ENCODE peak calls at places on chromosomes 4 and X, in five cellular contexts. One of them, this sample, is unnamed.
A peak's percentile ranks its signal among the peaks of the same experiment; 100 is the strongest.

GRCh38 chr4:65943076-65943475 is 272.8 kb upstream of the EPHA5 start:
- DNase-seq in stomach: no peak
- DNase-seq in GM23248: peak; percentile 1
- DNase-seq in CD8-positive, alpha-beta T cell: no peak
- DNase-seq in mesendoderm: peak; percentile 94
- DNase-seq in this sample: no peak

GRCh38 chr4:163554870-163555465 is 60.5 kb downstream of the TMA16 start:
- DNase-seq in stomach: no peak
- DNase-seq in GM23248: peak; percentile 54
- DNase-seq in CD8-positive, alpha-beta T cell: no peak
- DNase-seq in mesendoderm: no peak
- DNase-seq in this sample: no peak

GRCh38 chrX:155873203-155873602 is 7.9 kb upstream of the VAMP7 start:
- DNase-seq in stomach: no peak
- DNase-seq in GM23248: no peak
- DNase-seq in CD8-positive, alpha-beta T cell: no peak
- DNase-seq in mesendoderm: no peak
- DNase-seq in this sample: no peak

GRCh38 chrX:27598312-27598711 is 8.2 kb downstream of the DCAF8L2 start:
- DNase-seq in stomach: peak; percentile 31
- DNase-seq in GM23248: no peak
- DNase-seq in CD8-positive, alpha-beta T cell: no peak
- DNase-seq in mesendoderm: peak; percentile 84
- DNase-seq in this sample: no peak

GRCh38 chr4:176882201-176882600 is 89.5 kb upstream of the VEGFC start:
- DNase-seq in stomach: no peak
- DNase-seq in GM23248: no peak
- DNase-seq in CD8-positive, alpha-beta T cell: no peak
- DNase-seq in mesendoderm: no peak
- DNase-seq in this sample: no peak

GRCh38 chrX:120797201-120797938 is 78.3 kb downstream of the CT47B1 start:
- DNase-seq in stomach: no peak
- DNase-seq in GM23248: no peak
- DNase-seq in CD8-positive, alpha-beta T cell: no peak
- DNase-seq in mesendoderm: no peak
- DNase-seq in this sample: peak; percentile 49

GRCh38 chr4:39066371-39066770 is 4.3 kb downstream of the KLHL5 start:
- DNase-seq in stomach: no peak
- DNase-seq in GM23248: no peak
- DNase-seq in CD8-positive, alpha-beta T cell: no peak
- DNase-seq in mesendoderm: no peak
- DNase-seq in this sample: no peak

GRCh38 chrX:48945517-48946348 is 11.7 kb downstream of the OTUD5 start:
- DNase-seq in stomach: peak; percentile 58
- DNase-seq in GM23248: peak; percentile 68
- DNase-seq in CD8-positive, alpha-beta T cell: no peak
- DNase-seq in mesendoderm: peak; percentile 56
- DNase-seq in this sample: peak; percentile 29

GRCh38 chrX:150364347-150365050 is 1.4 kb downstream of the MAMLD1 start:
- DNase-seq in stomach: no peak
- DNase-seq in GM23248: peak; percentile 54
- DNase-seq in CD8-positive, alpha-beta T cell: no peak
- DNase-seq in mesendoderm: peak; percentile 14
- DNase-seq in this sample: peak; percentile 9

GRCh38 chrX:15475021-15475420 is 18.1 kb downstream of the PIR start:
- DNase-seq in stomach: no peak
- DNase-seq in GM23248: peak; percentile 59
- DNase-seq in CD8-positive, alpha-beta T cell: no peak
- DNase-seq in mesendoderm: no peak
- DNase-seq in this sample: no peak

GRCh38 chr4:16226816-16227461 is 668 bp upstream of the TAPT1 start:
- DNase-seq in stomach: peak; percentile 56
- DNase-seq in GM23248: peak; percentile 66
- DNase-seq in CD8-positive, alpha-beta T cell: peak; percentile 19
- DNase-seq in mesendoderm: peak; percentile 67
- DNase-seq in this sample: peak; percentile 42

DNA sequence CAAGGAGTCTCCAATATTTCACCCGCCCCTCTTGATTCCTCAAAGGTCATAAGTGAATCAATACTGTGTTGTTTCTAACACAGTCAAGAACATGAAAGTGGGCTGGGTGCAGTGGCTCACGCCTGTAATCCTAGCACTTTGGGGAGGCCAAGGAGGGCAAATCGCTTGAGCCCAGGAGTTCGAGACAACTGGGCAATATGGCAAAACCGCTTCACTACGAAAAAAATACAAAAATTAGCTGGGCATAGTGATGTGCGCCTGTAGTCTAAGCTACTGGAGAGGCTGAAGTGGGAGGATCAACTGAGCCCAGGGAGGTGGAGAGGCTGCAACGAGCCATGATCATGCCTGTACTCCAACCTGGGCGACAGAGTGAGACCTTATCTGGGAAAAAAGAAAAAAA is 3.4 kb downstream of the ACSL1 start:
- DNase-seq in stomach: no peak
- DNase-seq in GM23248: no peak
- DNase-seq in CD8-positive, alpha-beta T cell: no peak
- DNase-seq in mesendoderm: no peak
- DNase-seq in this sample: no peak
- H3K4me3 ChIP-seq in stomach: no peak overlapping the region
- H3K4me3 ChIP-seq in GM23248: no peak overlapping the region
- H3K4me3 ChIP-seq in CD8-positive, alpha-beta T cell: no peak overlapping the region
- H3K4me3 ChIP-seq in mesendoderm: no peak overlapping the region
- H3K4me3 ChIP-seq in this sample: no peak overlapping the region

GRCh38 chr4:105751718-105752299 is 43.2 kb downstream of the GSTCD start:
- DNase-seq in stomach: no peak
- DNase-seq in GM23248: no peak
- DNase-seq in CD8-positive, alpha-beta T cell: no peak
- DNase-seq in mesendoderm: no peak
- DNase-seq in this sample: no peak
- H3K27ac ChIP-seq in stomach: no peak overlapping the region
- H3K27ac ChIP-seq in GM23248: no peak overlapping the region
- H3K27ac ChIP-seq in CD8-positive, alpha-beta T cell: no peak overlapping the region
- H3K27ac ChIP-seq in mesendoderm: no peak overlapping the region
- H3K27ac ChIP-seq in this sample: no peak overlapping the region

DNA sequence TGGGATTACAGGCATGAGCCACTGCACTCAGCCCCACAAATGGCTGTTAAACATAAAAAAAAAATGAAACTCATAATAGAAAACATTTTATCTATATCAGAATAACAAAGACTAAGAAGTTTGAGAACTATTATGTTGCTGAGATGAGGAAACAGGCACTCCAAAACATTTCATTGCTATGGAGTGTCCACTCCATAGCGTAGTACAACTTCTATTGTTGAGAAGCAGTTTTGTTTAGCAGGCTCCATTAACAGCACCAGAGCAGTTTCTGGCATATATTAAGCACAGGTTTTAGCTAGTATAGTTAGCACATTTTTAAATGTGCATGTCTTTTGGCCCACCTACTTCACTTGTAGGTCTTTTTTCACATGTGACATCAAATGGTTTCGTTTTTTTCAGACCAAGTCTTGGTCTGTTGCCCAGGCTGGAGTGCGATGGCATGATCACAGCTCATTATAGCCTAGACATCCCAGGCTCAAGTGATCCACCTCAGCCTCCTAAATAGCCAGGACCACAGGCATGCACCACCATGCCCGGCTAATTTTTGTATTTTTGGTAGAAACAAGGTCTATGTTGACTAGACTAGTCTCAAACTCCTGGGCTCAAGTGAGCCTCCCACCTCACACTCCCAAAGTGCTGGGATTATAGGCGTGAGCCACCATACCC is 5.8 kb downstream of the HMGB2 start:
- DNase-seq in stomach: no peak
- DNase-seq in GM23248: no peak
- DNase-seq in CD8-positive, alpha-beta T cell: no peak
- DNase-seq in mesendoderm: no peak
- DNase-seq in this sample: no peak
- H3K36me3 ChIP-seq in stomach: peaks cover 4% of the 10 kb centered on the region
- H3K36me3 ChIP-seq in GM23248: peaks cover 30% of the 10 kb centered on the region
- H3K36me3 ChIP-seq in CD8-positive, alpha-beta T cell: no peaks in the 10 kb centered on the region
- H3K36me3 ChIP-seq in mesendoderm: peaks cover 5% of the 10 kb centered on the region
- H3K36me3 ChIP-seq in this sample: peaks cover 5% of the 10 kb centered on the region

GRCh38 chr4:2799971-2800690 is 7.2 kb downstream of the SH3BP2 start:
- DNase-seq in stomach: no peak
- DNase-seq in GM23248: peak; percentile 39
- DNase-seq in CD8-positive, alpha-beta T cell: no peak
- DNase-seq in mesendoderm: no peak
- DNase-seq in this sample: no peak
- H3K4me3 ChIP-seq in stomach: peak overlapping the region; percentile 19
- H3K4me3 ChIP-seq in GM23248: no peak overlapping the region
- H3K4me3 ChIP-seq in CD8-positive, alpha-beta T cell: peak overlapping the region; percentile 34
- H3K4me3 ChIP-seq in mesendoderm: no peak overlapping the region
- H3K4me3 ChIP-seq in this sample: no peak overlapping the region

GRCh38 chr4:147985376-147985775 is 253.5 kb downstream of the ARHGAP10 start:
- DNase-seq in stomach: no peak
- DNase-seq in GM23248: no peak
- DNase-seq in CD8-positive, alpha-beta T cell: no peak
- DNase-seq in mesendoderm: no peak
- DNase-seq in this sample: no peak
- H3K27ac ChIP-seq in stomach: no peak overlapping the region
- H3K27ac ChIP-seq in GM23248: no peak overlapping the region
- H3K27ac ChIP-seq in CD8-positive, alpha-beta T cell: no peak overlapping the region
- H3K27ac ChIP-seq in mesendoderm: no peak overlapping the region
- H3K27ac ChIP-seq in this sample: no peak overlapping the region

GRCh38 chr4:140463182-140463581 is 34.9 kb downstream of the MGAT4D start:
- DNase-seq in stomach: no peak
- DNase-seq in GM23248: no peak
- DNase-seq in CD8-positive, alpha-beta T cell: no peak
- DNase-seq in mesendoderm: no peak
- DNase-seq in this sample: no peak
- H3K36me3 ChIP-seq in stomach: no peaks in the 10 kb centered on the region
- H3K36me3 ChIP-seq in GM23248: no peaks in the 10 kb centered on the region
- H3K36me3 ChIP-seq in CD8-positive, alpha-beta T cell: no peaks in the 10 kb centered on the region
- H3K36me3 ChIP-seq in mesendoderm: no peaks in the 10 kb centered on the region
- H3K36me3 ChIP-seq in this sample: no peaks in the 10 kb centered on the region

DNA sequence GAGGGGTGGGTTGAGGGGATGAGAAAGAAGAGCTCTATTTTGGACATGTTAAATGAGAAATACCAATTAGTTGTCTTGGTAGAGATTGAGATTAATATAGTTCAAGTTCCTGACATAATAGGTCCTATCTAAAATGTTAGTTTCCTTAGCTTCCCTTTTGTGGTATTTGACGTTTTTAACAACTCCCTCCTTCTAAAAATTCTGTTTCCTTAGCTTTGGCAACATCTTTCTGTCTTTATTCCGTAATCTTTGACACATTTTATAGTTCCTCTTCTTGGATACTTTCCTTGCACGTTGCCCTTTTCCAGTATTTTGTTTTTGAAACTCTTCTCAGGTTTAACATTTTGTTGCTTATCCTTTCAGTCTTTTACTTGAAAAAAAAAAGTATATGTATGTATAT is 36.9 kb downstream of the LAMTOR3 start:
- DNase-seq in stomach: no peak
- DNase-seq in GM23248: no peak
- DNase-seq in CD8-positive, alpha-beta T cell: no peak
- DNase-seq in mesendoderm: no peak
- DNase-seq in this sample: no peak
- H3K4me3 ChIP-seq in stomach: no peak overlapping the region
- H3K4me3 ChIP-seq in GM23248: no peak overlapping the region
- H3K4me3 ChIP-seq in CD8-positive, alpha-beta T cell: no peak overlapping the region
- H3K4me3 ChIP-seq in mesendoderm: no peak overlapping the region
- H3K4me3 ChIP-seq in this sample: no peak overlapping the region

GRCh38 chr4:47711183-47711582 is 126.7 kb downstream of the CORIN start:
- DNase-seq in stomach: no peak
- DNase-seq in GM23248: no peak
- DNase-seq in CD8-positive, alpha-beta T cell: no peak
- DNase-seq in mesendoderm: no peak
- DNase-seq in this sample: no peak

GRCh38 chr4:47717173-47717572 is 120.7 kb downstream of the CORIN start:
- DNase-seq in stomach: no peak
- DNase-seq in GM23248: no peak
- DNase-seq in CD8-positive, alpha-beta T cell: no peak
- DNase-seq in mesendoderm: peak; percentile 57
- DNase-seq in this sample: no peak

GRCh38 chr4:47714269-47714668 is 123.6 kb downstream of the CORIN start:
- DNase-seq in stomach: no peak
- DNase-seq in GM23248: no peak
- DNase-seq in CD8-positive, alpha-beta T cell: no peak
- DNase-seq in mesendoderm: no peak
- DNase-seq in this sample: no peak

GRCh38 chr4:47716017-47716416 is 121.8 kb downstream of the CORIN start:
- DNase-seq in stomach: no peak
- DNase-seq in GM23248: no peak
- DNase-seq in CD8-positive, alpha-beta T cell: no peak
- DNase-seq in mesendoderm: no peak
- DNase-seq in this sample: no peak

DNA sequence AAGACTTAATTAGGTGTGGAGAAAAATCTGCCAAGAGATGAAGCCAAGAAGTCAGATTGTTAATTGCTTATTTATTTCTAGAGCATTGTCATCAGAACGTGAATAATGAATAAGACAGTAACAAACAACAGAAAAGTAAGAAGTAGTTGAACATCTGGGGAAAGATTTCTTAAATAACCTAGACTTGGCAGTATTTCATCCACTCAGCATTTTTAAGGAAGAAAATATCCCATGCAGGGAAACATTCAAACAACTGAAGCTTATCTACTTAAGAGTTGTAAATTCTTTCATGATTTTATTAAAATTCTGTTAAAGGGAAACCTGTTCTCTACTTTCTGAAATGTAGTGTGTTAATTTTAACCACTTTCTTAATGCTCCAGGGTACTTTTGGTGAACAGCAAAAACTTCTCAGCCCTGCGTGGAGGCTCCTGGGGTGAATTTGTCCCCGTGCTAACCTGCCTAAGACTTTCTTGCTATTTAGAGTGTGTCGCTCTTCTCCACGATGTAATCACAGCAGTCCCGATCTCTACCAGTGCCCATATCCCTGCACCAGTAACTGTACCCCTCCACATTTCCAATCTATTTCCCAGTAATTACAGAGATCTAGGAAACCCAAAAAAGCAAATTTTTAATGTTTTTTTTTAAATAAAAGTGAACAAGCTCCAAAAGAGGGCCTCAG is 124.6 kb downstream of the CORIN start:
- DNase-seq in stomach: no peak
- DNase-seq in GM23248: no peak
- DNase-seq in CD8-positive, alpha-beta T cell: no peak
- DNase-seq in mesendoderm: no peak
- DNase-seq in this sample: no peak
- H3K27ac ChIP-seq in stomach: no peak overlapping the region
- H3K27ac ChIP-seq in GM23248: no peak overlapping the region
- H3K27ac ChIP-seq in CD8-positive, alpha-beta T cell: no peak overlapping the region
- H3K27ac ChIP-seq in mesendoderm: no peak overlapping the region
- H3K27ac ChIP-seq in this sample: no peak overlapping the region

DNA sequence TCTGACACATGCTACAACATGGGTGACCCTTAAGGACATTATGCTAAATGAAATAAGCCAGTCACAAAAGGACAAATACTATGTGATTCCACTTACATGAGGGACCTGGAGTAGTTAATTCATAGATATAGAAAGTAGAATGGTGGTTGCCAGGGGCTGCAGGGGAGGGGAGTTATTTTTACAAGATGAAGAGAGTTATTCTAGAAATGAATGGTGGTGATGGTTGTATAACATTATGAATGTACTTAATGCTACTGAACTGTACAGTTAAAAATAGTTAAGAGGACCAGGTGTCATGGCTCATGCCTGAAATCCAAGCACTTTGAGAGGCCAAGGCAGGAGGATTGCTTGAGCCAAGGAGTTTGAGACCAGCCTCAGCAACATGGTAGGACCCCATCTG is 59.5 kb upstream of the MSANTD1 start:
- DNase-seq in stomach: no peak
- DNase-seq in GM23248: no peak
- DNase-seq in CD8-positive, alpha-beta T cell: no peak
- DNase-seq in mesendoderm: no peak
- DNase-seq in this sample: no peak
- H3K36me3 ChIP-seq in stomach: peaks cover 53% of the 10 kb centered on the region
- H3K36me3 ChIP-seq in GM23248: peaks cover 17% of the 10 kb centered on the region
- H3K36me3 ChIP-seq in CD8-positive, alpha-beta T cell: peaks cover 17% of the 10 kb centered on the region
- H3K36me3 ChIP-seq in mesendoderm: peaks cover 7% of the 10 kb centered on the region
- H3K36me3 ChIP-seq in this sample: peaks cover 14% of the 10 kb centered on the region